ENCODE peak calls at places on chromosomes 1 and 21, in four cellular contexts. C, G, U and I are unnamed samples.

GRCh38 chr1:45353685-45354084 is 13.4 kb upstream of the MUTYH start:
- DNase-seq in C (no peak), U (no peak), G (no peak), I (no peak)

GRCh38 chr1:67614511-67614934 is 70.5 kb upstream of the GADD45A start:
- DNase-seq in G (no peak), U (no peak), C (no peak), I (no peak)

GRCh38 chr1:84892657-84893618 is at the start of gene LPAR3:
- DNase-seq in C (no peak), G (no peak), U (peak; percentile 51), I (peak; percentile 64)

GRCh38 chr1:101004061-101004460 is 21.5 kb downstream of the DPH5 start:
- DNase-seq in C (no peak), G (no peak), U (no peak), I (no peak)

GRCh38 chr1:231855395-231855794 is 228.8 kb downstream of the DISC1 start:
- DNase-seq in C (no peak), G (no peak), U (no peak), I (no peak)

GRCh38 chr1:41882068-41882477 is 36.6 kb downstream of the HIVEP3 start:
- DNase-seq in C (no peak), U (peak; percentile 65), G (no peak), I (no peak)

GRCh38 chr1:168636642-168637111 is 60.3 kb downstream of the XCL1 start:
- DNase-seq in U (no peak), C (no peak), G (no peak), I (no peak)

GRCh38 chr1:43274125-43274803 is 4.5 kb downstream of the TMEM125 start:
- DNase-seq in C (no peak), U (no peak), G (no peak), I (no peak)

GRCh38 chr1:102970496-102971078 is 137.7 kb downstream of the COL11A1 start:
- DNase-seq in U (no peak), C (no peak), G (peak; percentile 3), I (no peak)

GRCh38 chr1:168599636-168600035 is 23.2 kb downstream of the XCL1 start:
- DNase-seq in U (no peak), C (no peak), G (no peak), I (no peak)

GRCh38 chr1:162929177-162929576 is 68.2 kb upstream of the CCDC190 start:
- DNase-seq in C (no peak), G (no peak), U (no peak), I (no peak)

GRCh38 chr1:179124866-179125265 is 43.0 kb downstream of the TOR3A start:
- DNase-seq in G (no peak), U (no peak), C (no peak), I (no peak)

GRCh38 chr21:38887750-38888149 is 82.0 kb downstream of the ETS2 start:
- DNase-seq in G (no peak), U (no peak), C (no peak), I (no peak)

GRCh38 chr1:204406621-204407020 is 5.0 kb downstream of the PPP1R15B start:
- DNase-seq in U (no peak), G (no peak), C (no peak), I (no peak)